ENCODE peak calls at places on chromosomes 7 and 10, in four cellular contexts. One of them, this sample, is unnamed.

GRCh38 chr10:88728107-88728763 is 22.2 kb downstream of the LIPK start:
- DNase-seq in effector memory CD8-positive, alpha-beta T cell: no peak
- DNase-seq in choroid plexus epithelial cell: peak; percentile 37
- DNase-seq in amniotic epithelial cell: peak; percentile 8
- DNase-seq in this sample: no peak

GRCh38 chr7:20260219-20260618 is 43.0 kb upstream of the MACC1 start:
- DNase-seq in effector memory CD8-positive, alpha-beta T cell: no peak
- DNase-seq in choroid plexus epithelial cell: peak; percentile 51
- DNase-seq in amniotic epithelial cell: no peak
- DNase-seq in this sample: no peak

GRCh38 chr10:58400609-58401008 is 15.4 kb downstream of the TFAM start:
- DNase-seq in effector memory CD8-positive, alpha-beta T cell: no peak
- DNase-seq in choroid plexus epithelial cell: no peak
- DNase-seq in amniotic epithelial cell: peak; percentile 17
- DNase-seq in this sample: no peak

GRCh38 chr7:27200761-27201230 is 905 bp upstream of the HOXA13 start:
- DNase-seq in effector memory CD8-positive, alpha-beta T cell: no peak
- DNase-seq in choroid plexus epithelial cell: no peak
- DNase-seq in amniotic epithelial cell: no peak
- DNase-seq in this sample: no peak

GRCh38 chr7:158350166-158350900 is 237.3 kb downstream of the PTPRN2 start:
- DNase-seq in effector memory CD8-positive, alpha-beta T cell: no peak
- DNase-seq in choroid plexus epithelial cell: no peak
- DNase-seq in amniotic epithelial cell: no peak
- DNase-seq in this sample: no peak

GRCh38 chr10:21525367-21526183 is at the start of gene SKIDA1:
- DNase-seq in effector memory CD8-positive, alpha-beta T cell: peak; percentile 31
- DNase-seq in choroid plexus epithelial cell: peak; percentile 97
- DNase-seq in amniotic epithelial cell: peak; percentile 96
- DNase-seq in this sample: peak; percentile 89

GRCh38 chr10:20274580-20274979 is 458.3 kb downstream of the PLXDC2 start:
- DNase-seq in effector memory CD8-positive, alpha-beta T cell: no peak
- DNase-seq in choroid plexus epithelial cell: peak; percentile 14
- DNase-seq in amniotic epithelial cell: peak; percentile 32
- DNase-seq in this sample: no peak

GRCh38 chr7:138359891-138360582 is 100.0 kb upstream of the TRIM24 start:
- DNase-seq in effector memory CD8-positive, alpha-beta T cell: no peak
- DNase-seq in choroid plexus epithelial cell: no peak
- DNase-seq in amniotic epithelial cell: no peak
- DNase-seq in this sample: no peak

GRCh38 chr10:130709415-130709814 is 573.2 kb downstream of the GLRX3 start:
- DNase-seq in effector memory CD8-positive, alpha-beta T cell: no peak
- DNase-seq in choroid plexus epithelial cell: no peak
- DNase-seq in amniotic epithelial cell: no peak
- DNase-seq in this sample: no peak

GRCh38 chr10:71679425-71679824 is 40.2 kb downstream of the C10orf105 start:
- DNase-seq in effector memory CD8-positive, alpha-beta T cell: no peak
- DNase-seq in choroid plexus epithelial cell: no peak
- DNase-seq in amniotic epithelial cell: no peak
- DNase-seq in this sample: no peak

GRCh38 chr10:98444314-98445006 is 2.3 kb downstream of the HPS1 start:
- DNase-seq in effector memory CD8-positive, alpha-beta T cell: no peak
- DNase-seq in choroid plexus epithelial cell: no peak
- DNase-seq in amniotic epithelial cell: no peak
- DNase-seq in this sample: no peak

GRCh38 chr10:50604823-50605222 is 18.9 kb downstream of the SGMS1 start:
- DNase-seq in effector memory CD8-positive, alpha-beta T cell: no peak
- DNase-seq in choroid plexus epithelial cell: peak; percentile 38
- DNase-seq in amniotic epithelial cell: peak; percentile 78
- DNase-seq in this sample: peak; percentile 5

GRCh38 chr10:43040482-43041256 is 36.2 kb upstream of the RET start:
- DNase-seq in effector memory CD8-positive, alpha-beta T cell: no peak
- DNase-seq in choroid plexus epithelial cell: no peak
- DNase-seq in amniotic epithelial cell: no peak
- DNase-seq in this sample: no peak

GRCh38 chr10:129956285-129956649 is 7.8 kb downstream of the EBF3 start:
- DNase-seq in effector memory CD8-positive, alpha-beta T cell: no peak
- DNase-seq in choroid plexus epithelial cell: no peak
- DNase-seq in amniotic epithelial cell: no peak
- DNase-seq in this sample: no peak

GRCh38 chr10:62043493-62043938 is 142.0 kb downstream of the ARID5B start:
- DNase-seq in effector memory CD8-positive, alpha-beta T cell: no peak
- DNase-seq in choroid plexus epithelial cell: peak; percentile 61
- DNase-seq in amniotic epithelial cell: peak; percentile 67
- DNase-seq in this sample: no peak

GRCh38 chr7:81186691-81187090 is 267.8 kb upstream of the SEMA3C start:
- DNase-seq in effector memory CD8-positive, alpha-beta T cell: no peak
- DNase-seq in choroid plexus epithelial cell: peak; percentile 50
- DNase-seq in amniotic epithelial cell: peak; percentile 68
- DNase-seq in this sample: no peak

GRCh38 chr7:32298403-32299132 is 191.6 kb downstream of the LSM5 start:
- DNase-seq in effector memory CD8-positive, alpha-beta T cell: no peak
- DNase-seq in choroid plexus epithelial cell: no peak
- DNase-seq in amniotic epithelial cell: no peak
- DNase-seq in this sample: no peak

This sample was measured in SW480.